ENCODE peak calls at places on chromosomes 16 and 17, in seven cellular contexts. C is left ventricle myocardium inferior, S is AG10803, F is heart right ventricle, D is cardiac muscle cell, X is body of pancreas, W is breast epithelium. G is an unnamed sample.
A peak's percentile ranks its signal among the peaks of the same experiment; 100 is the strongest.

GRCh38 chr16:2152695-2153506 is 2.7 kb upstream of the TRAF7 start:
- DNase-seq in X (peak; percentile 72), S (no peak), F (no peak), D (peak; percentile 62), C (no peak), W (no peak), G (no peak)

GRCh38 chr17:5444209-5444608 is 5.3 kb upstream of the C1QBP start:
- DNase-seq in F (no peak), C (no peak), D (no peak), X (no peak), S (no peak), W (no peak), G (no peak)

GRCh38 chr17:73286863-73287296 is 24.9 kb downstream of the CDC42EP4 start:
- DNase-seq in F (no peak), W (no peak), X (peak; percentile 30), C (no peak), D (no peak), S (no peak), G (peak; percentile 92)

GRCh38 chr16:89902980-89903379 is 15.7 kb upstream of the MC1R start:
- DNase-seq in S (no peak), F (no peak), D (no peak), C (no peak), W (no peak), X (no peak), G (no peak)

GRCh38 chr17:6555331-6556120 is 829 bp downstream of the PITPNM3 start:
- DNase-seq in D (no peak), C (no peak), X (peak; percentile 22), F (no peak), W (no peak), S (peak; percentile 19), G (no peak)

GRCh38 chr16:70250748-70251650 is 741 bp downstream of the EXOSC6 start:
- DNase-seq in S (peak; percentile 44), C (no peak), X (peak; percentile 33), W (no peak), D (peak; percentile 69), F (no peak), G (no peak)

GRCh38 chr17:30000001-30000754 is 58.7 kb downstream of the EFCAB5 start:
- DNase-seq in W (no peak), F (no peak), X (no peak), C (no peak), S (no peak), D (no peak), G (no peak)

GRCh38 chr16:50296807-50297206 is 30.5 kb downstream of the ADCY7 start:
- DNase-seq in X (no peak), F (no peak), S (no peak), D (no peak), C (no peak), W (no peak), G (no peak)

GRCh38 chr17:4230142-4230541 is 33.6 kb downstream of the ANKFY1 start:
- DNase-seq in W (peak; percentile 82), D (peak; percentile 83), F (peak; percentile 58), C (no peak), S (peak; percentile 99), X (peak; percentile 27), G (peak; percentile 73)

GRCh38 chr16:67917140-67917851 is 14.4 kb downstream of the CTRL start:
- DNase-seq in X (no peak), D (no peak), S (peak; percentile 65), W (no peak), F (peak; percentile 65), C (peak; percentile 55), G (no peak)

GRCh38 chr17:49406791-49407190 is 7.9 kb downstream of the PHB1 start:
- DNase-seq in X (no peak), C (no peak), S (no peak), W (no peak), F (no peak), D (no peak), G (no peak)

GRCh38 chr16:83420206-83420760 is 387.5 kb upstream of the HSBP1 start:
- DNase-seq in S (peak; percentile 52), X (no peak), W (no peak), F (no peak), D (peak; percentile 87), C (no peak), G (peak; percentile 1)

GRCh38 chr17:6392609-6393367 is 42.1 kb downstream of the AIPL1 start:
- DNase-seq in C (no peak), W (no peak), D (no peak), F (no peak), S (no peak), X (no peak), G (no peak)

GRCh38 chr16:11398136-11398535 is 52.9 kb downstream of the RMI2 start:
- DNase-seq in W (no peak), F (no peak), C (no peak), S (no peak), D (no peak), X (no peak), G (no peak)

GRCh38 chr16:11395949-11396240 is 50.6 kb downstream of the RMI2 start:
- DNase-seq in X (no peak), D (no peak), C (no peak), S (no peak), F (no peak), W (no peak), G (no peak)

GRCh38 chr16:11394593-11394960 is 49.3 kb downstream of the RMI2 start:
- DNase-seq in F (no peak), D (no peak), W (no peak), C (no peak), S (no peak), X (no peak), G (no peak)

GRCh38 chr16:11395008-11395948 is 50.0 kb downstream of the RMI2 start:
- DNase-seq in D (no peak), X (no peak), C (no peak), S (peak; percentile 15), F (no peak), W (no peak), G (no peak)

DNA sequence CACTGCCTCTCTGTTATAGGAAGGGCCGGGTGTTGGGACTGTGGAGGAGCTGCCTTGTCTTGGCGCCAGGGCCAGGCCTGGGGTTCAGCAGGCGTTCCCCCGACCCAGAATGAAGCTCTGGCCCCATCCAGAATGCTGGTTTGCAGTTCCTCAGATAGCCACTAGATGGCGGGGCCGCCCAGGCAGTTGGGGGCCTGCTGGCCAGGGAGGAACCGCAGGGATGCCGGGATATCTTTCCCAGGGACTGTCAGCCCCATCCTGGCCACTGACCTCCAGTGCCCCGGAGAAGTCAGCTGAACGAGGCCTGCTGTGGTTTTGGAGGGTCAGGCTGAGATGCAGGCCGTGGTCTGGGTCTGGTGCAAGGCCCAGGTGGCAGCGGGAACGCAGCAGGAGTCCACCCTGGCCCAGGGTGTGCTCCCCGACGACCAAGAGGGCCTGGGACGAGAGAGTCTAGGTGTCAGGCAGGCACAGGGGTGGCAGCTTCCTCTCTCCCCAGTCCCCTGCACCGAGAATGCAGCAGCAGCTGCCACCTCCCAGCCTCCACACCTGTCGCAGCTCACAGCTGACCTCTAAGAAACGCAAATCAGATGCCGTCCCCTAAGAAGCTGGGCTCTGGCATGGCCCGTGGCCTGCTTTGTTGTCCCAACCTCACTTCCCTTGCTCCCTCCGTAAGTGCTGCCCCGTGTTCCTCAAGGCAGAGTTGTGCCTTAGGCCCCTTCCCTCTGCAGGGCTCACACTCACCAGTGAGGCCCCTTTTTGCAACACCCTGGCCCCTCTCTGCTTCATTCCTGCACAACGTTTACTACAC is 51.2 kb downstream of the RMI2 start:
- DNase-seq in X (peak; percentile 77), D (peak; percentile 85), W (peak; percentile 44), C (peak; percentile 67), S (peak; percentile 59), F (peak; percentile 71), G (no peak)
- H3K4me3 ChIP-seq in X (no peak overlapping the region), D (no peak overlapping the region), W (no peak overlapping the region), C (no peak overlapping the region), S (no peak overlapping the region), F (no peak overlapping the region), G (no peak overlapping the region)

GRCh38 chr16:57736419-57737281 is 1.1 kb downstream of the KATNB1 start:
- DNase-seq in X (no peak), S (peak; percentile 86), W (no peak), C (peak; percentile 16), D (peak; percentile 20), F (no peak), G (peak; percentile 26)
- TF ChIP-seq CTCF in X (no peak), S (peak; percentile 35), W (no peak), C (peak; percentile 20), D (peak; percentile 9), F (peak; percentile 14), G (no peak)

GRCh38 chr16:46814790-46815189 is 16.2 kb downstream of the C16orf87 start:
- DNase-seq in W (no peak), F (no peak), C (no peak), D (no peak), S (no peak), X (no peak), G (no peak)
- H3K4me3 ChIP-seq in W (no peak overlapping the region), F (no peak overlapping the region), C (no peak overlapping the region), D (no peak overlapping the region), S (no peak overlapping the region), X (no peak overlapping the region), G (no peak overlapping the region)

DNA sequence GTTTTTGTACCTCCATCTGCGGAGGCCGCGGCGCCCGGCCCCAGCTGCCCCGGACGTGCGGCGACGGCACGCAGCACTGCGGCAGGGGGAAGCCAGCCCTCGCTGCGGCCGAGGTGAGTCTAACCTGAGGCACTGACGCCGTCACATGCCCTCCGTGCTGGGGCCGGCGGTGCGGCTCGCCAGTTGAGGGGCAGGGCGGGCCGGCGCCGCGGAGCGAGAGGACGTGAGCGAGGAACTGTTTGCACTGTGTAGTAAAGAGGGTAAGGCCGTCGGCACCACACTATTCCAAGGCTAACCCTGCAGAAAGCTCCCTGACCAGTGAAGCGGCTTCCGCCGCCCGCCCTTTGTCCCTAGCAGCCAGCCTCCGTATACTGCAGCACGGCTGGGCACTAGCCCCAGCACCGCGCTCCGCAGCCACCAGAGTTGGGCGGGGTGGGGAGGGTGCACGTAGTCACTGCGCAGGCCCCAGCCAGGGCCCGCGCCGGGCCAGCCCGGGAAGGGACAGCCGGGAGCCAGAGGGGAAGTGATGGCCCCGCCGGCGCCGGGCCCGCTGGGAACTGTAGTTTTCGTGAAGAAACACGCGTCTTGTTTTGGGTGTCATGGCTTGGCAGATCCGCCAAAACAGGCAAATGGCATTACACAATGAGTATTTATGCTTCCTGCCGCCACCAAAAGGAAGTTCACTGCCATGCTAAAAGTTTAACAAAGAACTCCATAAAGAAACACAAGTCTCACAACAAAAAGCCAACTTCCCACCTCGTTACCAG is 580 bp upstream of the KANSL1 start:
- DNase-seq in X (peak; percentile 95), D (peak; percentile 98), C (peak; percentile 95), W (peak; percentile 92), F (peak; percentile 96), S (peak; percentile 99), G (peak; percentile 98)
- TF ChIP-seq CTCF in X (no peak), D (peak; percentile 21), C (peak; percentile 49), W (peak; percentile 13), F (peak; percentile 26), S (peak; percentile 31), G (no peak)

GRCh38 chr17:45395569-45396415 is 36.9 kb downstream of the ARHGAP27 start:
- DNase-seq in D (no peak), W (no peak), X (no peak), F (no peak), S (no peak), C (no peak), G (no peak)
- H3K4me3 ChIP-seq in D (no peak overlapping the region), W (peak overlapping the region; percentile 53), X (no peak overlapping the region), F (peak overlapping the region; percentile 30), S (peak overlapping the region; percentile 24), C (peak overlapping the region; percentile 39), G (no peak overlapping the region)

GRCh38 chr16:6165330-6165984 is 1067.9 kb upstream of the EEF2KMT start:
- DNase-seq in C (no peak), X (no peak), S (no peak), D (no peak), W (no peak), F (no peak), G (no peak)
- TF ChIP-seq CTCF in C (no peak), X (no peak), S (no peak), D (no peak), W (no peak), F (no peak), G (peak; percentile 27)

GRCh38 chr17:41064301-41064700 is 1.4 kb downstream of the KRTAP2-4 start:
- DNase-seq in C (no peak), X (no peak), S (no peak), F (no peak), W (no peak), D (no peak), G (no peak)
- H3K4me3 ChIP-seq in C (no peak overlapping the region), X (no peak overlapping the region), S (no peak overlapping the region), F (no peak overlapping the region), W (no peak overlapping the region), D (no peak overlapping the region), G (no peak overlapping the region)

G was measured in LNCaP clone FGC.